ENCODE peak calls at places on chromosomes 13 and 19, in ten cellular contexts. One of them, this sample, is unnamed.

GRCh38 chr19:36916991-36917390 is 859 bp downstream of the ZNF568 start:
- DNase-seq in Karpas-422: no peak
- DNase-seq in fibroblast of lung: peak; percentile 55
- DNase-seq in GM12878: no peak
- DNase-seq in IMR-90: peak; percentile 33
- DNase-seq in endothelial cell of umbilical vein: no peak
- DNase-seq in mammary epithelial cell: peak; percentile 27
- DNase-seq in H1: no peak
- DNase-seq in GM23248: peak; percentile 72
- DNase-seq in keratinocyte: no peak
- DNase-seq in this sample: peak; percentile 11

GRCh38 chr13:52847682-52848432 is 583 bp downstream of the PCDH8 start:
- DNase-seq in Karpas-422: peak; percentile 11
- DNase-seq in fibroblast of lung: no peak
- DNase-seq in GM12878: no peak
- DNase-seq in IMR-90: no peak
- DNase-seq in endothelial cell of umbilical vein: no peak
- DNase-seq in mammary epithelial cell: no peak
- DNase-seq in H1: no peak
- DNase-seq in GM23248: no peak
- DNase-seq in keratinocyte: no peak
- DNase-seq in this sample: peak; percentile 34

GRCh38 chr13:85413664-85414063 is 385.6 kb downstream of the SLITRK6 start:
- DNase-seq in Karpas-422: no peak
- DNase-seq in fibroblast of lung: no peak
- DNase-seq in GM12878: no peak
- DNase-seq in IMR-90: no peak
- DNase-seq in endothelial cell of umbilical vein: no peak
- DNase-seq in mammary epithelial cell: no peak
- DNase-seq in H1: no peak
- DNase-seq in GM23248: no peak
- DNase-seq in keratinocyte: no peak
- DNase-seq in this sample: no peak

GRCh38 chr13:113861433-113862030 is 2.3 kb downstream of the GAS6 start:
- DNase-seq in Karpas-422: no peak
- DNase-seq in fibroblast of lung: no peak
- DNase-seq in GM12878: no peak
- DNase-seq in IMR-90: no peak
- DNase-seq in endothelial cell of umbilical vein: no peak
- DNase-seq in mammary epithelial cell: peak; percentile 82
- DNase-seq in H1: no peak
- DNase-seq in GM23248: no peak
- DNase-seq in keratinocyte: no peak
- DNase-seq in this sample: no peak

GRCh38 chr13:113117956-113118327 is 4.7 kb upstream of the F10 start:
- DNase-seq in Karpas-422: no peak
- DNase-seq in fibroblast of lung: no peak
- DNase-seq in GM12878: no peak
- DNase-seq in IMR-90: no peak
- DNase-seq in endothelial cell of umbilical vein: no peak
- DNase-seq in mammary epithelial cell: no peak
- DNase-seq in H1: no peak
- DNase-seq in GM23248: no peak
- DNase-seq in keratinocyte: no peak
- DNase-seq in this sample: no peak

GRCh38 chr19:10920288-10920655 is 8.2 kb downstream of the YIPF2 start:
- DNase-seq in Karpas-422: no peak
- DNase-seq in fibroblast of lung: no peak
- DNase-seq in GM12878: no peak
- DNase-seq in IMR-90: no peak
- DNase-seq in endothelial cell of umbilical vein: no peak
- DNase-seq in mammary epithelial cell: no peak
- DNase-seq in H1: no peak
- DNase-seq in GM23248: no peak
- DNase-seq in keratinocyte: no peak
- DNase-seq in this sample: no peak

GRCh38 chr13:32538234-32538620 is 368 bp downstream of the N4BP2L2 start:
- DNase-seq in Karpas-422: peak; percentile 49
- DNase-seq in fibroblast of lung: peak; percentile 52
- DNase-seq in GM12878: no peak
- DNase-seq in IMR-90: peak; percentile 62
- DNase-seq in endothelial cell of umbilical vein: no peak
- DNase-seq in mammary epithelial cell: peak; percentile 66
- DNase-seq in H1: no peak
- DNase-seq in GM23248: peak; percentile 76
- DNase-seq in keratinocyte: no peak
- DNase-seq in this sample: peak; percentile 66

GRCh38 chr19:55287361-55288079 is 3.7 kb downstream of the BRSK1 start:
- DNase-seq in Karpas-422: no peak
- DNase-seq in fibroblast of lung: no peak
- DNase-seq in GM12878: no peak
- DNase-seq in IMR-90: no peak
- DNase-seq in endothelial cell of umbilical vein: no peak
- DNase-seq in mammary epithelial cell: no peak
- DNase-seq in H1: no peak
- DNase-seq in GM23248: no peak
- DNase-seq in keratinocyte: no peak
- DNase-seq in this sample: no peak

GRCh38 chr13:74174810-74175209 is 40.6 kb upstream of the KLF12 start:
- DNase-seq in Karpas-422: no peak
- DNase-seq in fibroblast of lung: no peak
- DNase-seq in GM12878: no peak
- DNase-seq in IMR-90: no peak
- DNase-seq in endothelial cell of umbilical vein: no peak
- DNase-seq in mammary epithelial cell: peak; percentile 9
- DNase-seq in H1: no peak
- DNase-seq in GM23248: no peak
- DNase-seq in keratinocyte: no peak
- DNase-seq in this sample: no peak

GRCh38 chr13:113076681-113077401 is 28.8 kb upstream of the F7 start:
- DNase-seq in Karpas-422: no peak
- DNase-seq in fibroblast of lung: no peak
- DNase-seq in GM12878: no peak
- DNase-seq in IMR-90: no peak
- DNase-seq in endothelial cell of umbilical vein: no peak
- DNase-seq in mammary epithelial cell: no peak
- DNase-seq in H1: no peak
- DNase-seq in GM23248: no peak
- DNase-seq in keratinocyte: no peak
- DNase-seq in this sample: no peak

GRCh38 chr19:55173717-55174409 is 6.2 kb downstream of the SYT5 start:
- DNase-seq in Karpas-422: peak; percentile 42
- DNase-seq in fibroblast of lung: peak; percentile 75
- DNase-seq in GM12878: no peak
- DNase-seq in IMR-90: peak; percentile 43
- DNase-seq in endothelial cell of umbilical vein: no peak
- DNase-seq in mammary epithelial cell: peak; percentile 30
- DNase-seq in H1: no peak
- DNase-seq in GM23248: peak; percentile 90
- DNase-seq in keratinocyte: peak; percentile 80
- DNase-seq in this sample: peak; percentile 89

GRCh38 chr19:44356383-44357111 is at the start of gene ZNF112:
- DNase-seq in Karpas-422: no peak
- DNase-seq in fibroblast of lung: peak; percentile 92
- DNase-seq in GM12878: peak; percentile 11
- DNase-seq in IMR-90: peak; percentile 91
- DNase-seq in endothelial cell of umbilical vein: peak; percentile 93
- DNase-seq in mammary epithelial cell: peak; percentile 97
- DNase-seq in H1: peak; percentile 79
- DNase-seq in GM23248: peak; percentile 91
- DNase-seq in keratinocyte: peak; percentile 59
- DNase-seq in this sample: peak; percentile 94

GRCh38 chr19:37513397-37513796 is 6.7 kb downstream of the ZNF793 start:
- DNase-seq in Karpas-422: no peak
- DNase-seq in fibroblast of lung: no peak
- DNase-seq in GM12878: no peak
- DNase-seq in IMR-90: no peak
- DNase-seq in endothelial cell of umbilical vein: no peak
- DNase-seq in mammary epithelial cell: no peak
- DNase-seq in H1: no peak
- DNase-seq in GM23248: no peak
- DNase-seq in keratinocyte: no peak
- DNase-seq in this sample: no peak

GRCh38 chr13:73040968-73041580 is 17.7 kb upstream of the KLF5 start:
- DNase-seq in Karpas-422: no peak
- DNase-seq in fibroblast of lung: no peak
- DNase-seq in GM12878: no peak
- DNase-seq in IMR-90: no peak
- DNase-seq in endothelial cell of umbilical vein: no peak
- DNase-seq in mammary epithelial cell: no peak
- DNase-seq in H1: no peak
- DNase-seq in GM23248: no peak
- DNase-seq in keratinocyte: no peak
- DNase-seq in this sample: no peak

GRCh38 chr13:38661276-38661675 is 25.6 kb upstream of the FREM2 start:
- DNase-seq in Karpas-422: no peak
- DNase-seq in fibroblast of lung: no peak
- DNase-seq in GM12878: no peak
- DNase-seq in IMR-90: no peak
- DNase-seq in endothelial cell of umbilical vein: no peak
- DNase-seq in mammary epithelial cell: no peak
- DNase-seq in H1: no peak
- DNase-seq in GM23248: peak; percentile 58
- DNase-seq in keratinocyte: no peak
- DNase-seq in this sample: no peak
- H3K9me3 ChIP-seq in Karpas-422: no peaks in the 10 kb centered on the region
- H3K9me3 ChIP-seq in fibroblast of lung: no peaks in the 10 kb centered on the region
- H3K9me3 ChIP-seq in GM12878: no peaks in the 10 kb centered on the region
- H3K9me3 ChIP-seq in IMR-90: no peaks in the 10 kb centered on the region
- H3K9me3 ChIP-seq in endothelial cell of umbilical vein: no peaks in the 10 kb centered on the region
- H3K9me3 ChIP-seq in mammary epithelial cell: no peaks in the 10 kb centered on the region
- H3K9me3 ChIP-seq in H1: no peaks in the 10 kb centered on the region
- H3K9me3 ChIP-seq in GM23248: no peaks in the 10 kb centered on the region
- H3K9me3 ChIP-seq in keratinocyte: no peaks in the 10 kb centered on the region
- H3K9me3 ChIP-seq in this sample: no peaks in the 10 kb centered on the region

DNA sequence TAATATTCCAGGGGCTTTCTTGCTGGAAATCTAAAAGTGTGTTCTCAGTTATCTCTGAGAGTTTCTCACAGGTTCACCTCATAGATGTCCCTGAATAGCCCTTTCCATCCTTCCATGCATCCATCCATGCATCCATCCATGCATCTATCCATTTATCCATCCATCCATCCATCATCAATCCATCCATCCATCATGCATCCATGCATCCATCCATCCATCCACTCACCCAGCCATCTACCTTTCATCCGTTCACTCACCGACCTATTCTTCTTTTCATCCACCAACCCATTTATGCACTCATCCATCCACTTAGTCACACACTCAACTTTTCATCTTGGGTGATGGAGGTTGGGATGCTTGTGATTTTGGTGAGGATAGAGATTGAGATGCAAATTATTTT is 7.4 kb upstream of the ADGRE3 start:
- DNase-seq in Karpas-422: no peak
- DNase-seq in fibroblast of lung: no peak
- DNase-seq in GM12878: no peak
- DNase-seq in IMR-90: no peak
- DNase-seq in endothelial cell of umbilical vein: no peak
- DNase-seq in mammary epithelial cell: no peak
- DNase-seq in H1: no peak
- DNase-seq in GM23248: no peak
- DNase-seq in keratinocyte: no peak
- DNase-seq in this sample: no peak
- H3K27ac ChIP-seq in Karpas-422: no peak overlapping the region
- H3K27ac ChIP-seq in fibroblast of lung: no peak overlapping the region
- H3K27ac ChIP-seq in GM12878: no peak overlapping the region
- H3K27ac ChIP-seq in IMR-90: no peak overlapping the region
- H3K27ac ChIP-seq in endothelial cell of umbilical vein: no peak overlapping the region
- H3K27ac ChIP-seq in mammary epithelial cell: no peak overlapping the region
- H3K27ac ChIP-seq in H1: no peak overlapping the region
- H3K27ac ChIP-seq in GM23248: no peak overlapping the region
- H3K27ac ChIP-seq in keratinocyte: no peak overlapping the region
- H3K27ac ChIP-seq in this sample: no peak overlapping the region

DNA sequence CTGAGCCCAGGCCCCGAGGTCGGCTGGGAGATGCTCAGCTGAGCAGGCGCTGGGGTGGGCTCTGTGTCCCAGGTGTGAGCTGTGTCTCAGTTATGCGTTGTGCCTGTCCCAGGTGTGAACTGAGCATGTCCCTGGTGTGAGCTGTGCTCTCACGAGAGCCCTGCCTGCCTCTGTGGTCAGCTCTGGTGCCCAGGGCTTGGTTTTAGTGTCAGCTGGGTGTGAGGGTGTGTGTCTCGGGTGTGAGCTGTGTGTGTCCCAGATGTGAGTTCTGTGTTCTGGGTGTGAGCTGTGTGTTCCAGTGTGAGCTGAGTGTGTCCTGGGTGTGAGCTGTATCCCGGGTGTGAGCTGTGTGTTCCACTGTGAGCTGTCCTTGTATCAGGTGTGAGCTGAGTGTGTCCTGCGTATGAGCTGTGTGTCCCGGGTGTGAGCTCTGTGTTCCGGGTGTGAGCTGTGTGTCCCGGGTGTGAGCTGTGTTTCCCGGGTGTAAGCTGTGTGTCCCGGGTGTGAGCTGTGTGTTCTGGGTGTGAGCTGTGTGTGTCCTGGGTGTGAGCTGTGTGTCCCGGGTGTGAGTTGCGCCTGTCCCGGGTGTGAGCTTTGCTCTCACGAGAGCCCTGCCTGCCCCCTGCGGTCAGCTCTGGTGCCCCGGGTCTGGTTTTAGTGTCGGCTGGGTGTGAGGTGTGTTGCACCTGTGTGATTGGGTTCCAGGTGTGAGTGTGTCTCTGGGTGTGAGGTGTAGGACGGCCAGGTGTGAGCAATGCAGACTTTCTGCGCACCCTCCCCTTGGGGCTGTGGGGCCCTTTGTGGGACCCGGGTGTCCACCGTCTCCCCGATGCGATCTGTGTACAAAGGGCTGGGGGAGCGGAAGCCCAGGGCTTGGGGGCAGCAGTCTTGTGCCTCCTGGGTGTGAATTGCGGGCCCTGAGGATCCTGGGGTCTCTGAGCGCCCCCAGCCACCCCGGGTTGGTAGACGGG is 7.1 kb upstream of the PEAK3 start:
- DNase-seq in Karpas-422: no peak
- DNase-seq in fibroblast of lung: no peak
- DNase-seq in GM12878: no peak
- DNase-seq in IMR-90: no peak
- DNase-seq in endothelial cell of umbilical vein: no peak
- DNase-seq in mammary epithelial cell: no peak
- DNase-seq in H1: no peak
- DNase-seq in GM23248: no peak
- DNase-seq in keratinocyte: no peak
- DNase-seq in this sample: no peak
- H3K4me2 ChIP-seq in Karpas-422: peak overlapping the region; percentile 62
- H3K4me2 ChIP-seq in fibroblast of lung: no peak overlapping the region
- H3K4me2 ChIP-seq in GM12878: peak overlapping the region; percentile 98
- H3K4me2 ChIP-seq in IMR-90: no peak overlapping the region
- H3K4me2 ChIP-seq in endothelial cell of umbilical vein: no peak overlapping the region
- H3K4me2 ChIP-seq in mammary epithelial cell: no peak overlapping the region
- H3K4me2 ChIP-seq in H1: peak overlapping the region; percentile 8
- H3K4me2 ChIP-seq in GM23248: no peak overlapping the region
- H3K4me2 ChIP-seq in keratinocyte: no peak overlapping the region
- H3K4me2 ChIP-seq in this sample: no peak overlapping the region

DNA sequence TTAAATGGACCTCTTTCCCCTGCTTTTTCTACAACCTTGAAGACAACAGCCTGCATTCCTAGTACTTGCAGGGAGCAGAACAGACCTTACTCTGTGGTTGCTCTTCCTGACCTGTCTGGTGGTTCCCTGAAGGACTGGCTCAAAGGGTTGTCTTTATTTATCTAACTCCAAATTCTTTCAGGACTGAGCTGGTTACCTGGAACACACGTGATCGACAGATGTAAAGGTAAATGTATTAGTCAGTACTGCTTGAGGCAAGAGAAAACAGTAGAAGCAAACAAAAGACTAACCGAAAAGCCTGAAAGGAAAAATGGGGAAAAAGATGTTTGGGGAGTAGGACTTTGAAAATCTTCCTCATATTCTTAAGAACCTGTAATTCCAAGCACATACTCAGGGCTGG is 17.9 kb downstream of the ZNF558 start:
- DNase-seq in Karpas-422: no peak
- DNase-seq in fibroblast of lung: no peak
- DNase-seq in GM12878: no peak
- DNase-seq in IMR-90: no peak
- DNase-seq in endothelial cell of umbilical vein: no peak
- DNase-seq in mammary epithelial cell: no peak
- DNase-seq in H1: no peak
- DNase-seq in GM23248: no peak
- DNase-seq in keratinocyte: no peak
- DNase-seq in this sample: no peak
- H3K9me3 ChIP-seq in Karpas-422: peaks cover 75% of the 10 kb centered on the region
- H3K9me3 ChIP-seq in fibroblast of lung: peaks cover 5% of the 10 kb centered on the region
- H3K9me3 ChIP-seq in GM12878: peaks cover 11% of the 10 kb centered on the region
- H3K9me3 ChIP-seq in IMR-90: peaks cover 57% of the 10 kb centered on the region
- H3K9me3 ChIP-seq in endothelial cell of umbilical vein: peaks cover 19% of the 10 kb centered on the region
- H3K9me3 ChIP-seq in mammary epithelial cell: peaks cover 51% of the 10 kb centered on the region
- H3K9me3 ChIP-seq in H1: peaks cover 73% of the 10 kb centered on the region
- H3K9me3 ChIP-seq in GM23248: peaks cover 25% of the 10 kb centered on the region
- H3K9me3 ChIP-seq in keratinocyte: peaks cover 36% of the 10 kb centered on the region
- H3K9me3 ChIP-seq in this sample: peaks cover 76% of the 10 kb centered on the region